ENCODE peak calls at places on chromosomes 12 and 14, in eight cellular contexts. H is fibroblast of lung, R is AG10803, C is adrenal gland, G is astrocyte of the spinal cord, T is body of pancreas, K is psoas muscle, I is tibial nerve. V is an unnamed sample.

GRCh38 chr14:92922883-92923743 is at the start of gene CHGA:
- DNase-seq in H (peak), R (peak), C (peak), G (peak), T (peak), K (peak), I (peak), V (peak)

GRCh38 chr14:70555890-70556289 is 21.1 kb upstream of the ADAM20 start:
- DNase-seq in H (peak), R (peak), C (no peak), G (no peak), T (peak), K (no peak), I (no peak), V (no peak)

GRCh38 chr14:71231521-71232393 is 324.5 kb downstream of the PCNX1 start:
- DNase-seq in H (no peak), R (no peak), C (peak), G (no peak), T (no peak), K (no peak), I (no peak), V (no peak)

GRCh38 chr12:53235742-53236442 is 3.9 kb upstream of the RARG start:
- DNase-seq in H (no peak), R (no peak), C (no peak), G (no peak), T (no peak), K (no peak), I (no peak), V (no peak)

GRCh38 chr12:15928345-15928744 is 17.2 kb downstream of the DERA start:
- DNase-seq in H (peak), R (peak), C (no peak), G (peak), T (no peak), K (no peak), I (no peak), V (no peak)

GRCh38 chr14:61438036-61438435 is 116.7 kb downstream of the PRKCH start:
- DNase-seq in H (no peak), R (no peak), C (no peak), G (no peak), T (no peak), K (no peak), I (no peak), V (no peak)

GRCh38 chr14:70289138-70289537 is 70.3 kb downstream of the COX16 start:
- DNase-seq in H (no peak), R (no peak), C (no peak), G (no peak), T (no peak), K (no peak), I (no peak), V (no peak)

GRCh38 chr14:69038449-69039286 is 59.6 kb upstream of the ACTN1 start:
- DNase-seq in H (peak), R (peak), C (peak), G (peak), T (no peak), K (no peak), I (no peak), V (no peak)

GRCh38 chr12:4825139-4825858 is 84.4 kb upstream of the KCNA1 start:
- DNase-seq in H (peak), R (no peak), C (no peak), G (no peak), T (no peak), K (no peak), I (no peak), V (no peak)

GRCh38 chr14:93960108-93960475 is 16.3 kb downstream of the ASB2 start:
- DNase-seq in H (peak), R (no peak), C (no peak), G (no peak), T (no peak), K (no peak), I (no peak), V (no peak)

GRCh38 chr12:102833687-102834435 is 83.2 kb downstream of the PAH start:
- DNase-seq in H (peak), R (no peak), C (no peak), G (no peak), T (no peak), K (no peak), I (no peak), V (peak)

GRCh38 chr12:109247831-109248654 is 61.0 kb downstream of the FOXN4 start:
- DNase-seq in H (no peak), R (no peak), C (no peak), G (no peak), T (peak), K (no peak), I (no peak), V (no peak)

GRCh38 chr14:63448841-63449240 is 94.3 kb downstream of the PPP2R5E start:
- DNase-seq in H (no peak), R (no peak), C (no peak), G (no peak), T (no peak), K (no peak), I (no peak), V (no peak)

GRCh38 chr14:34997762-34998161 is 15.0 kb downstream of the SRP54 start:
- DNase-seq in H (peak), R (no peak), C (no peak), G (no peak), T (no peak), K (no peak), I (no peak), V (no peak)

GRCh38 chr12:45050751-45051489 is at the start of gene DBX2:
- DNase-seq in H (peak), R (no peak), C (no peak), G (peak), T (no peak), K (no peak), I (no peak), V (peak)

GRCh38 chr14:105563347-105563737 is 37.0 kb downstream of the TMEM121 start:
- DNase-seq in H (no peak), R (no peak), C (no peak), G (no peak), T (no peak), K (no peak), I (no peak), V (no peak)

GRCh38 chr12:54162741-54163140 is 26.0 kb downstream of the SMUG1 start:
- DNase-seq in H (no peak), R (no peak), C (no peak), G (no peak), T (no peak), K (no peak), I (no peak), V (peak)

GRCh38 chr14:41385787-41386186 is 220.9 kb upstream of the LRFN5 start:
- DNase-seq in H (no peak), R (no peak), C (no peak), G (no peak), T (no peak), K (no peak), I (no peak), V (no peak)

GRCh38 chr12:70648831-70649230 is 11.6 kb upstream of the PTPRB start:
- DNase-seq in H (peak), R (peak), C (no peak), G (peak), T (no peak), K (no peak), I (no peak), V (no peak)

GRCh38 chr14:41130274-41130673 is 476.4 kb upstream of the LRFN5 start:
- DNase-seq in H (no peak), R (no peak), C (no peak), G (no peak), T (no peak), K (no peak), I (no peak), V (no peak)

GRCh38 chr14:63962896-63963295 is 110.1 kb downstream of the SYNE2 start:
- DNase-seq in H (no peak), R (no peak), C (no peak), G (no peak), T (no peak), K (no peak), I (no peak), V (no peak)

GRCh38 chr12:118307069-118307954 is 65.4 kb downstream of the TAOK3 start:
- DNase-seq in H (peak), R (peak), C (no peak), G (peak), T (no peak), K (no peak), I (no peak), V (no peak)

GRCh38 chr14:45085004-45085403 is 1.1 kb downstream of the PRPF39 start:
- DNase-seq in H (peak), R (peak), C (no peak), G (peak), T (no peak), K (no peak), I (no peak), V (no peak)

GRCh38 chr12:47824629-47825028 is 4.9 kb upstream of the HDAC7 start:
- DNase-seq in H (no peak), R (no peak), C (no peak), G (no peak), T (no peak), K (no peak), I (no peak), V (no peak)

GRCh38 chr12:131589966-131590365 is 120.9 kb upstream of the SFSWAP start:
- DNase-seq in H (no peak), R (no peak), C (no peak), G (no peak), T (no peak), K (no peak), I (no peak), V (no peak)

GRCh38 chr14:35416108-35416750 is 11.7 kb upstream of the NFKBIA start:
- DNase-seq in H (peak), R (no peak), C (no peak), G (no peak), T (no peak), K (no peak), I (no peak), V (no peak)

GRCh38 chr12:101777978-101778377 is 38.7 kb upstream of the SYCP3 start:
- DNase-seq in H (no peak), R (no peak), C (no peak), G (no peak), T (no peak), K (no peak), I (no peak), V (no peak)

GRCh38 chr12:3725267-3726115 is 27.4 kb downstream of the CRACR2A start:
- DNase-seq in H (no peak), R (peak), C (no peak), G (no peak), T (no peak), K (no peak), I (peak), V (no peak)

GRCh38 chr12:1972260-1972659 is 32.0 kb downstream of the DCP1B start:
- DNase-seq in H (peak), R (peak), C (no peak), G (peak), T (no peak), K (no peak), I (no peak), V (no peak)

GRCh38 chr12:50055831-50056628 is 1.4 kb upstream of the ASIC1 start:
- DNase-seq in H (no peak), R (peak), C (peak), G (peak), T (peak), K (no peak), I (peak), V (peak)

GRCh38 chr12:14272954-14273910 is 92.2 kb upstream of the ATF7IP start:
- DNase-seq in H (peak), R (no peak), C (no peak), G (no peak), T (peak), K (no peak), I (no peak), V (no peak)

GRCh38 chr12:55073043-55074022 is 52.9 kb upstream of the OR9K2 start:
- DNase-seq in H (peak), R (peak), C (peak), G (peak), T (peak), K (peak), I (peak), V (peak)

GRCh38 chr12:131273291-131273845 is 319.7 kb downstream of the ADGRD1 start:
- DNase-seq in H (no peak), R (no peak), C (no peak), G (no peak), T (no peak), K (no peak), I (no peak), V (no peak)

GRCh38 chr12:25811656-25812126 is 146.8 kb upstream of the RASSF8 start:
- DNase-seq in H (peak), R (peak), C (no peak), G (peak), T (no peak), K (no peak), I (no peak), V (no peak)

GRCh38 chr12:52865090-52865944 is 16.5 kb upstream of the KRT78 start:
- DNase-seq in H (peak), R (peak), C (peak), G (peak), T (peak), K (peak), I (peak), V (peak)

GRCh38 chr12:72264548-72265175 is 7.5 kb upstream of the TRHDE start:
- DNase-seq in H (no peak), R (no peak), C (no peak), G (peak), T (no peak), K (no peak), I (no peak), V (no peak)
- TF ChIP-seq CTCF in H (peak), R (peak), C (no peak), G (peak), T (peak), K (peak), I (no peak), V (peak)

DNA sequence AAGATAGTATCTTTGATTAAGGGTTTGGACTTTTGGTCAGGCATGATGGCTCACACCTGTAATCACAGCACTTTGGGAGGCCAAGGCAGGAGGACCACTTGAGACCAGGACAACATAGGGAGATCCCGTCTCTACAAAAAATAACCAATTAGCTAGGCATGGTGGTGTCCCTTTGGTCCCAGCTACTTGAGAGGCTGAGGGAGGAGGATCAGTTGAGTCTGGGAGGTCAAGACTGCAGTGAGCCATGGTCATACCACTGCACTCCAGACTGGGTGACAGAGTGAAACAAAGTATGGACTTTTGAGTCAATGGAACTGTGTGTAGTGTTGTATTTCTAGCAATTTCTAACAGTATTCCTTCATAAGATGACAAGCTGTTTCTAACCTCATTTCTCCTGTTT is 38.7 kb upstream of the CCDC88C start:
- DNase-seq in H (no peak), R (no peak), C (no peak), G (no peak), T (no peak), K (no peak), I (no peak), V (no peak)
- TF ChIP-seq CTCF in H (no peak), R (no peak), C (no peak), G (no peak), T (no peak), K (no peak), I (no peak), V (no peak)

GRCh38 chr12:33609910-33610309 is 170.3 kb upstream of the SYT10 start:
- DNase-seq in H (no peak), R (no peak), C (no peak), G (no peak), T (no peak), K (no peak), I (no peak), V (no peak)

GRCh38 chr12:33605776-33606175 is 166.2 kb upstream of the SYT10 start:
- DNase-seq in H (no peak), R (no peak), C (no peak), G (no peak), T (no peak), K (no peak), I (no peak), V (no peak)
- TF ChIP-seq CTCF in H (no peak), R (no peak), C (peak), G (peak), T (peak), K (no peak), I (no peak), V (peak)

DNA sequence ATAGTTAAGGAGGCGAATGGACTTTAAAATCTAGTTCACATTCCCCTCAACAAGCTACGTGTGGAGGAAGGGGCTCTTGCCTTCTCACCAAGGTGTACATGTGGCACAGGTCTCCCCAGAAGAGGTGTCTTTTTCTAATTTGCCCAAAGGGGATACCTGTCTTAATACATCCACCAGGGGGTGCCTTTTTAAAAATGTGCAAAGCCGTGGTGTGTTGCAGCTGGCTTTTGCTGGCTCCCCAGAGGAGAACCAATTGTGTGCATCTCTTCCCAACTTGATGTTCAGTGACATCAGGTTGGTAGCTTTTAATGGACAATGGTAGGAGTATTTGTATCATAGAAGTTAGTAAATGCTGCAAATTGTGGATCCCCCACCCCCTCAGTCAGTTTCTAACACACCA is 33.8 kb downstream of the CREBL2 start:
- DNase-seq in H (peak), R (peak), C (no peak), G (peak), T (no peak), K (no peak), I (no peak), V (no peak)
- TF ChIP-seq CTCF in H (peak), R (peak), C (peak), G (peak), T (peak), K (peak), I (peak), V (no peak)

GRCh38 chr12:75816892-75817291 is 214.7 kb downstream of the PHLDA1 start:
- DNase-seq in H (peak), R (peak), C (no peak), G (peak), T (no peak), K (no peak), I (no peak), V (no peak)
- TF ChIP-seq CTCF in H (no peak), R (no peak), C (peak), G (no peak), T (peak), K (no peak), I (no peak), V (no peak)

GRCh38 chr12:92953747-92954146 is 24.7 kb upstream of the EEA1 start:
- DNase-seq in H (no peak), R (no peak), C (no peak), G (no peak), T (no peak), K (no peak), I (no peak), V (no peak)
- TF ChIP-seq CTCF in H (no peak), R (no peak), C (no peak), G (no peak), T (no peak), K (no peak), I (no peak), V (no peak)

DNA sequence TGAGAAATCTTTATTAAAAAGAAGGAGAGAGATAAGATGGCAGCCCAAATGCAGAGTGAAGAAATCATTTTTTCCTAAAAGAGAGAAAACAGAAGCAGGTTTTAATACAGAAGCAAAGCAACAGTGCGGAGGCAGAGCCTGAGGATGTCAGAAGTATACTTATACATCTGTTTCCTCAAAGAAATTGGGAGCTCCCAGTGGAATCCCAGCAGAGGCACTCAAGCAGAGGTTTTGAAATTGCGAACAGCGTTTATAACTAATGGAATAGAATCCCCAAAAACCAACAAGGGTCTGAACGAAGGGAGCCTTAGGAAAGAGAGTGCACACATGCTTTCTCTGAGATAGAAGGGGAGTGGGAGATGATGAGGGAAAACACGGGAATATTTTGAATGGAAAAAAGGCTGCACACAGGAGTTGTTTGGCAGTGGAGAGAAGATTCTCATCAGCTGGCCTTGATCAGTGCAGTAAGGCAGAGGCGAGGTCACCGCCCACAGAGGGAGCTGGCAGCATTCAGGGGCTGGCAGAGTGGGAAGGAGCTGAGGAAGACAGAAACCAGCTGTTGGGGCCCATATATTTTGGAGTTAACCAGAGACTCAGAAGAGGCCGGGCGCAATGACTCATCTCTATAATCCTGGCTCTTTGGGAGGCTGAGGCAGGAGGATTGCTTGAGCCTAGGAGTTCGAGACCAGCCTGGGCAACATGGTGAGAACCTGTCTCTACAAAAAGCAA is 17.5 kb downstream of the SMCO2 start:
- DNase-seq in H (peak), R (peak), C (peak), G (no peak), T (no peak), K (peak), I (no peak), V (no peak)
- TF ChIP-seq CTCF in H (no peak), R (no peak), C (no peak), G (no peak), T (no peak), K (no peak), I (no peak), V (no peak)